ENCODE peak calls at places on chromosomes 13 and 19, in five cellular contexts. P, V, Y, Z and O are unnamed samples.

GRCh38 chr13:49444517-49445395 is 682 bp downstream of the SETDB2 start:
- DNase-seq in P (peak; percentile 11), V (peak; percentile 14), Y (no peak), Z (no peak), O (peak; percentile 76)

GRCh38 chr13:105410602-105411001 is 1124.9 kb downstream of the EFNB2 start:
- DNase-seq in P (no peak), V (peak; percentile 54), Y (peak; percentile 47), Z (peak; percentile 75), O (no peak)

GRCh38 chr13:35191883-35192282 is 249.8 kb downstream of the NBEA start:
- DNase-seq in P (no peak), V (no peak), Y (no peak), Z (no peak), O (no peak)

GRCh38 chr13:97631158-97631557 is 197.2 kb downstream of the RAP2A start:
- DNase-seq in P (no peak), V (no peak), Y (no peak), Z (no peak), O (no peak)

GRCh38 chr13:100573121-100573520 is 15.5 kb downstream of the GGACT start:
- DNase-seq in P (peak; percentile 50), V (peak; percentile 79), Y (peak; percentile 33), Z (no peak), O (peak; percentile 61)

GRCh38 chr13:24172071-24172470 is 11.6 kb downstream of the SPATA13 start:
- DNase-seq in P (no peak), V (no peak), Y (no peak), Z (no peak), O (no peak)

GRCh38 chr13:94063096-94063495 is 416.4 kb downstream of the DCT start:
- DNase-seq in P (no peak), V (no peak), Y (no peak), Z (no peak), O (no peak)

GRCh38 chr13:48585456-48585840 is 52.6 kb upstream of the RCBTB2 start:
- DNase-seq in P (no peak), V (no peak), Y (no peak), Z (no peak), O (no peak)

GRCh38 chr13:99033814-99034213 is 56.0 kb upstream of the DOCK9 start:
- DNase-seq in P (peak; percentile 37), V (peak; percentile 29), Y (no peak), Z (no peak), O (no peak)

GRCh38 chr13:31067416-31068118 is 94.1 kb downstream of the HSPH1 start:
- DNase-seq in P (peak; percentile 60), V (no peak), Y (no peak), Z (no peak), O (no peak)

GRCh38 chr19:52099497-52100138 is 4.1 kb upstream of the ZNF841 start:
- DNase-seq in P (no peak), V (no peak), Y (no peak), Z (no peak), O (no peak)

GRCh38 chr19:40576181-40576584 is 490 bp upstream of the SHKBP1 start:
- DNase-seq in P (no peak), V (no peak), Y (no peak), Z (peak; percentile 86), O (no peak)

GRCh38 chr13:99322297-99323103 is 15.3 kb upstream of the GPR183 start:
- DNase-seq in P (peak; percentile 44), V (no peak), Y (no peak), Z (no peak), O (peak; percentile 39)

GRCh38 chr13:110268576-110269185 is 38.3 kb downstream of the COL4A1 start:
- DNase-seq in P (no peak), V (no peak), Y (no peak), Z (no peak), O (no peak)

GRCh38 chr19:919157-920050 is 2.3 kb downstream of the KISS1R start:
- DNase-seq in P (no peak), V (peak; percentile 19), Y (no peak), Z (peak; percentile 87), O (no peak)

GRCh38 chr13:34172048-34172447 is 354.1 kb downstream of the RFC3 start:
- DNase-seq in P (no peak), V (no peak), Y (no peak), Z (no peak), O (no peak)

GRCh38 chr19:47232422-47233211 is 1.6 kb upstream of the BBC3 start:
- DNase-seq in P (peak; percentile 78), V (no peak), Y (no peak), Z (no peak), O (peak; percentile 32)

GRCh38 chr19:18194554-18195238 is 1.7 kb downstream of the MPV17L2 start:
- DNase-seq in P (no peak), V (peak; percentile 84), Y (no peak), Z (peak; percentile 86), O (peak; percentile 19)

GRCh38 chr19:18440936-18441803 is 3.2 kb upstream of the ISYNA1 start:
- DNase-seq in P (no peak), V (no peak), Y (no peak), Z (peak; percentile 74), O (no peak)